ENCODE peak calls at places on chromosomes 4 and X, in six cellular contexts. E is CD8-positive, alpha-beta T cell; B is endothelial cell of umbilical vein; Q is IMR-90; W is MM.1S; G is tibial nerve. U is an unnamed sample.

GRCh38 chr4:27176400-27176799 is 315.8 kb downstream of the STIM2 start:
- DNase-seq in E (no peak), B (no peak), Q (peak; percentile 41), W (peak; percentile 21), G (no peak), U (no peak)

GRCh38 chr4:108117473-108118182 is 51.1 kb downstream of the LEF1 start:
- DNase-seq in E (no peak), B (no peak), Q (no peak), W (no peak), G (no peak), U (no peak)

GRCh38 chr4:3845094-3845743 is 79.0 kb downstream of the ADRA2C start:
- DNase-seq in E (no peak), B (no peak), Q (no peak), W (no peak), G (no peak), U (no peak)

GRCh38 chr4:7381221-7381889 is 53.4 kb downstream of the PSAPL1 start:
- DNase-seq in E (no peak), B (no peak), Q (no peak), W (no peak), G (no peak), U (peak; percentile 20)

GRCh38 chr4:10655968-10656367 is 28.6 kb downstream of the CLNK start:
- DNase-seq in E (no peak), B (peak; percentile 92), Q (peak; percentile 88), W (no peak), G (no peak), U (no peak)

GRCh38 chr4:169050308-169050707 is 40.3 kb upstream of the CBR4 start:
- DNase-seq in E (no peak), B (peak; percentile 93), Q (no peak), W (no peak), G (no peak), U (no peak)

GRCh38 chr4:164821711-164822110 is 55.3 kb upstream of the APELA start:
- DNase-seq in E (no peak), B (no peak), Q (no peak), W (no peak), G (no peak), U (no peak)

GRCh38 chrX:130118396-130118795 is 8.1 kb upstream of the ELF4 start:
- DNase-seq in E (no peak), B (peak; percentile 88), Q (peak; percentile 81), W (no peak), G (no peak), U (no peak)

GRCh38 chrX:110531873-110532272 is 173.2 kb downstream of the RTL9 start:
- DNase-seq in E (no peak), B (no peak), Q (no peak), W (no peak), G (no peak), U (no peak)

GRCh38 chr4:6893449-6894085 is 16.1 kb upstream of the TBC1D14 start:
- DNase-seq in E (no peak), B (no peak), Q (peak; percentile 86), W (no peak), G (no peak), U (no peak)

GRCh38 chr4:30802622-30803323 is 82.6 kb downstream of the PCDH7 start:
- DNase-seq in E (no peak), B (peak; percentile 75), Q (peak; percentile 38), W (no peak), G (no peak), U (no peak)

GRCh38 chr4:119738901-119739300 is 110.3 kb upstream of the PDE5A start:
- DNase-seq in E (no peak), B (no peak), Q (no peak), W (no peak), G (no peak), U (no peak)

GRCh38 chr4:102815981-102816380 is 11.4 kb downstream of the UBE2D3 start:
- DNase-seq in E (no peak), B (peak; percentile 19), Q (peak; percentile 95), W (no peak), G (no peak), U (no peak)
- H3K4me1 ChIP-seq in E (peaks cover 97% of the 10 kb centered on the region), B (peaks cover 44% of the 10 kb centered on the region), Q (peaks cover 6% of the 10 kb centered on the region), W (peaks cover 9% of the 10 kb centered on the region), G (peaks cover 76% of the 10 kb centered on the region), U (peaks cover 12% of the 10 kb centered on the region)

GRCh38 chr4:109873791-109874514 is 26.0 kb downstream of the LRIT3 start:
- DNase-seq in E (no peak), B (no peak), Q (peak; percentile 2), W (no peak), G (no peak), U (no peak)
- H3K27ac ChIP-seq in E (no peak overlapping the region), B (no peak overlapping the region), Q (no peak overlapping the region), W (no peak overlapping the region), G (no peak overlapping the region), U (no peak overlapping the region)

GRCh38 chrX:8755116-8755515 is 23.2 kb upstream of the ANOS1 start:
- DNase-seq in E (no peak), B (no peak), Q (no peak), W (no peak), G (no peak), U (no peak)
- TF ChIP-seq CTCF in E (no peak), B (no peak), Q (no peak), W (no peak), G (no peak), U (no peak)

GRCh38 chr4:38656111-38656510 is 7.9 kb upstream of the KLF3 start:
- DNase-seq in E (no peak), B (no peak), Q (no peak), W (no peak), G (no peak), U (no peak)
- H3K4me1 ChIP-seq in E (peaks cover 75% of the 10 kb centered on the region), B (no peaks in the 10 kb centered on the region), Q (no peaks in the 10 kb centered on the region), W (no peaks in the 10 kb centered on the region), G (no peaks in the 10 kb centered on the region), U (no peaks in the 10 kb centered on the region)

GRCh38 chrX:45850197-45850774 is 649.6 kb upstream of the DIPK2B start:
- DNase-seq in E (peak; percentile 52), B (peak; percentile 28), Q (no peak), W (peak; percentile 38), G (no peak), U (no peak)
- H3K27ac ChIP-seq in E (no peak overlapping the region), B (peak overlapping the region; percentile 48), Q (peak overlapping the region; percentile 70), W (peak overlapping the region; percentile 24), G (no peak overlapping the region), U (no peak overlapping the region)

GRCh38 chr4:45971108-45971507 is 152.7 kb downstream of the GABRG1 start:
- DNase-seq in E (no peak), B (no peak), Q (no peak), W (no peak), G (no peak), U (no peak)
- TF ChIP-seq CTCF in E (no peak), B (no peak), Q (no peak), W (no peak), G (no peak), U (no peak)

GRCh38 chr4:76665721-76666120 is 230.7 kb downstream of the SHROOM3 start:
- DNase-seq in E (no peak), B (no peak), Q (no peak), W (no peak), G (no peak), U (no peak)
- H3K4me1 ChIP-seq in E (no peaks in the 10 kb centered on the region), B (peaks cover 5% of the 10 kb centered on the region), Q (peaks cover 2% of the 10 kb centered on the region), W (peaks cover 7% of the 10 kb centered on the region), G (no peaks in the 10 kb centered on the region), U (no peaks in the 10 kb centered on the region)

U was measured in ovary.